ENCODE peak calls at places on chromosomes 6 and 20, in four cellular contexts. X, O, K and B are unnamed samples.

GRCh38 chr20:50380697-50381040 is 129.5 kb upstream of the PTPN1 start:
- DNase-seq in X (peak), O (peak), K (no peak), B (no peak)

GRCh38 chr6:154319231-154319858 is 37.3 kb downstream of the IPCEF1 start:
- DNase-seq in X (no peak), O (peak), K (peak), B (no peak)

GRCh38 chr20:18743665-18744440 is 69.7 kb upstream of the SCP2D1 start:
- DNase-seq in X (no peak), O (peak), K (no peak), B (peak)

GRCh38 chr6:56437171-56437900 is 190.0 kb upstream of the COL21A1 start:
- DNase-seq in X (no peak), O (peak), K (no peak), B (peak)

GRCh38 chr6:84791233-84791632 is 26.8 kb upstream of the TBX18 start:
- DNase-seq in X (no peak), O (peak), K (no peak), B (no peak)

GRCh38 chr6:34616230-34616591 is 60.1 kb upstream of the SPDEF start:
- DNase-seq in X (no peak), O (no peak), K (no peak), B (no peak)

GRCh38 chr6:140153703-140154102 is 779.3 kb upstream of the CITED2 start:
- DNase-seq in X (no peak), O (peak), K (no peak), B (no peak)

GRCh38 chr20:44851545-44851944 is 34.0 kb upstream of the YWHAB start:
- DNase-seq in X (peak), O (no peak), K (no peak), B (no peak)

GRCh38 chr6:155404937-155405336 is 50.7 kb downstream of the NOX3 start:
- DNase-seq in X (no peak), O (no peak), K (no peak), B (no peak)

GRCh38 chr20:24951536-24952047 is 2.5 kb downstream of the CST7 start:
- DNase-seq in X (no peak), O (no peak), K (no peak), B (no peak)

GRCh38 chr6:150932976-150933375 is 67.5 kb downstream of the MTHFD1L start:
- DNase-seq in X (no peak), O (peak), K (peak), B (no peak)

GRCh38 chr20:16346956-16347355 is 226.3 kb downstream of the KIF16B start:
- DNase-seq in X (no peak), O (no peak), K (no peak), B (no peak)

GRCh38 chr6:17622144-17622543 is 22.0 kb downstream of the FAM8A1 start:
- DNase-seq in X (no peak), O (peak), K (no peak), B (no peak)

GRCh38 chr6:72974276-72974675 is 251.0 kb downstream of the KHDC1L start:
- DNase-seq in X (no peak), O (no peak), K (no peak), B (no peak)

GRCh38 chr20:4151991-4152695 is 136.8 kb upstream of the RNF24 start:
- DNase-seq in X (no peak), O (peak), K (peak), B (peak)

GRCh38 chr6:46903175-46903574 is 18.6 kb downstream of the ADGRF5 start:
- DNase-seq in X (no peak), O (no peak), K (no peak), B (no peak)

GRCh38 chr6:47047479-47048411 is 5.6 kb upstream of the ADGRF1 start:
- DNase-seq in X (peak), O (peak), K (peak), B (peak)

GRCh38 chr6:38822963-38823362 is 107.9 kb downstream of the DNAH8 start:
- DNase-seq in X (no peak), O (no peak), K (no peak), B (no peak)

GRCh38 chr6:13881621-13882165 is 43.1 kb upstream of the RNF182 start:
- DNase-seq in X (no peak), O (no peak), K (no peak), B (no peak)

GRCh38 chr6:137816133-137816579 is 50.9 kb upstream of the TNFAIP3 start:
- DNase-seq in X (no peak), O (no peak), K (no peak), B (no peak)

GRCh38 chr6:2733324-2733723 is 17.4 kb downstream of the MYLK4 start:
- DNase-seq in X (peak), O (peak), K (no peak), B (no peak)

GRCh38 chr20:37342231-37343177 is 3.4 kb upstream of the SRC start:
- DNase-seq in X (no peak), O (no peak), K (no peak), B (no peak)
- TF ChIP-seq CTCF in X (no peak), O (no peak), K (no peak), B (no peak)

DNA sequence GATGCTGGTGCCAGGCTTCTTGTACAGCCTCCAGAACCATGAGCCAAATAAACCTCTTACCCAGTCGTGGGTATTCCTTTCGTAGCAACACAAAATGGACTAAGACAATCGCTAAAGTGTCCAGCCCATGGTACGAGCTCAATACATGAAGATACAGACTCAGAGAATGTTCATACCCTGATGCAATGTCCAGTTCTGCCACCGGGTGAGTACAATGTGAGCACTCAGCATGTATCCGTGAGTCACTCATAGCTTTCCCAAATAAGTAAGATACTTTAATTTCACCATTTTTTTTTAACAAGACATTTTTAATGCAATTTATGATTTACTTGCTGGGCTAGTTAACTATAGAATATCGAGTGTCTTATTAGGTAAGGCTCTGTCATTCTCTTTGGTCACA is 26.7 kb upstream of the PDE10A start:
- DNase-seq in X (no peak), O (peak), K (no peak), B (no peak)
- TF ChIP-seq CTCF in X (no peak), O (no peak), K (no peak), B (no peak)

DNA sequence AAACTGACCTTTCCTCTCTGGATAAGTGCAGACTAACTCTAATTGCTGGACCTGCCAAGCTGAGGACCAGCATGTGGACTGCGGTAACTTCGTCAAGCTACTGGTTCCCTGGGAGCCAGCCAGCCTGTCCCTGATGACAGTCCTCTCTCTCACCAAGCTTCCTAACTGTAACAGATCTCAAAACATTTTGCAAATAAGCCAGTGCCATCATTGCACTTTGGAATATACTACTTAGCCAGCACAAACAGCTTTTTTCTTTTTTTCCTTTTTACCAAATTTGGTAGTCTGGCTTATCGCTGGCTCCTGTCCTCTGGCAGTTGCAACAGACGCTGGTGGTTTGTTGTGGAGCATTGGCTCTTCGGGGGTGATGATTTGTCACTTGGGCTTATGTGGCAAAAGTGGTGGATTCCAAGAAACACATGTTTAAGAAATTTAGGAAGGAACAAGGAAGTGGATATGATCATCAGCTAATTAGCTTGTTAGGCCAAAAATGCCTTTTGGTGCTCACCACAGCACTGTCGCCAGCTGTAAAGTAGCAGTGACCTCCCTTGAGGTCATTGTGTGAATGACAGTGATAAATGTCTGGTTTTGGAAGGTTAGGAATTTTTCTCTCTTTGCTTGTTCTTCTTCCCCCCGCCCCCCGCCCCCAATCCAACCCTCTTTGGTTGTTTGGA is 171.7 kb downstream of the CLIC5 start:
- DNase-seq in X (no peak), O (peak), K (no peak), B (no peak)
- TF ChIP-seq CTCF in X (no peak), O (no peak), K (no peak), B (no peak)

GRCh38 chr20:53402233-53403005 is 191.2 kb downstream of the ZNF217 start:
- DNase-seq in X (no peak), O (no peak), K (no peak), B (no peak)
- TF ChIP-seq CTCF in X (no peak), O (no peak), K (no peak), B (no peak)

GRCh38 chr6:77650098-77650663 is 2.7 kb upstream of the MEI4 start:
- DNase-seq in X (no peak), O (no peak), K (no peak), B (no peak)
- TF ChIP-seq CTCF in X (no peak), O (no peak), K (no peak), B (peak)

GRCh38 chr6:152273638-152274037 is 363.5 kb downstream of the SYNE1 start:
- DNase-seq in X (no peak), O (peak), K (no peak), B (no peak)
- TF ChIP-seq CTCF in X (no peak), O (no peak), K (peak), B (peak)

GRCh38 chr20:33159713-33160112 is 8.2 kb upstream of the BPIFA2 start:
- DNase-seq in X (no peak), O (no peak), K (no peak), B (no peak)

GRCh38 chr20:33160681-33161080 is 7.3 kb upstream of the BPIFA2 start:
- DNase-seq in X (no peak), O (no peak), K (no peak), B (no peak)

GRCh38 chr20:33162753-33163152 is 5.2 kb upstream of the BPIFA2 start:
- DNase-seq in X (no peak), O (no peak), K (no peak), B (no peak)

GRCh38 chr20:33162313-33162712 is 5.6 kb upstream of the BPIFA2 start:
- DNase-seq in X (no peak), O (no peak), K (no peak), B (no peak)

GRCh38 chr20:33158637-33159385 is 9.1 kb upstream of the BPIFA2 start:
- DNase-seq in X (no peak), O (no peak), K (no peak), B (no peak)
- TF ChIP-seq CTCF in X (no peak), O (no peak), K (no peak), B (no peak)

GRCh38 chr6:15755555-15755954 is 92.7 kb upstream of the DTNBP1 start:
- DNase-seq in X (no peak), O (peak), K (peak), B (no peak)
- TF ChIP-seq CTCF in X (no peak), O (no peak), K (peak), B (no peak)